ENCODE peak calls at places on chromosomes 7 and 10, in nine cellular contexts. G is astrocyte, P is DND-41, J is nephron progenitor cell, B is right lobe of liver, K is GM13977, N is BJ, T is cardiac muscle cell, L is body of pancreas. H is an unnamed sample.

GRCh38 chr7:6637544-6638229 is 569 bp downstream of the ZNF316 start:
- DNase-seq in K (peak; percentile 96), L (peak; percentile 18), G (peak; percentile 6), P (peak; percentile 72), T (peak; percentile 24), N (no peak), J (peak; percentile 66), B (no peak), H (peak; percentile 95)

GRCh38 chr7:112357136-112357535 is 93.1 kb upstream of the IFRD1 start:
- DNase-seq in K (no peak), G (no peak), J (no peak), L (no peak), N (no peak), T (no peak), B (no peak), P (no peak), H (no peak)

GRCh38 chr7:26910221-26910620 is 45.8 kb upstream of the SKAP2 start:
- DNase-seq in J (no peak), N (peak; percentile 39), L (peak; percentile 33), G (peak; percentile 9), P (no peak), B (no peak), T (peak; percentile 12), K (no peak), H (no peak)

GRCh38 chr10:79245539-79246208 is 101.6 kb upstream of the PPIF start:
- DNase-seq in K (no peak), L (no peak), T (no peak), P (no peak), B (no peak), G (no peak), N (no peak), J (no peak), H (no peak)

GRCh38 chr10:34584164-34584563 is 230.9 kb downstream of the PARD3 start:
- DNase-seq in N (peak; percentile 81), L (peak; percentile 7), B (no peak), K (no peak), T (peak; percentile 93), P (no peak), G (peak; percentile 86), J (no peak), H (no peak)

GRCh38 chr7:129184979-129185670 is 3.3 kb upstream of the SMO start:
- DNase-seq in J (no peak), L (no peak), B (no peak), K (no peak), N (no peak), T (no peak), P (no peak), G (no peak), H (no peak)

GRCh38 chr7:152668975-152669374 is 7.0 kb downstream of the XRCC2 start:
- DNase-seq in T (no peak), N (no peak), L (no peak), P (no peak), K (no peak), B (no peak), J (no peak), G (no peak), H (no peak)

GRCh38 chr10:127293640-127294039 is 97.2 kb upstream of the INSYN2A start:
- DNase-seq in G (no peak), K (no peak), N (no peak), P (peak; percentile 73), B (no peak), T (no peak), L (no peak), J (no peak), H (no peak)

GRCh38 chr7:98086231-98086855 is 20.3 kb upstream of the LMTK2 start:
- DNase-seq in T (no peak), J (no peak), P (no peak), G (no peak), B (peak; percentile 83), L (peak; percentile 33), K (no peak), N (no peak), H (no peak)

GRCh38 chr7:18420176-18420575 is 75.4 kb upstream of the HDAC9 start:
- DNase-seq in L (no peak), B (no peak), T (no peak), K (no peak), G (no peak), P (no peak), J (no peak), N (no peak), H (no peak)

GRCh38 chr7:140074780-140075179 is 12.0 kb upstream of the PARP12 start:
- DNase-seq in P (no peak), J (no peak), L (no peak), K (no peak), G (peak; percentile 46), N (no peak), B (no peak), T (peak; percentile 23), H (no peak)

GRCh38 chr10:110487411-110488123 is 10.1 kb upstream of the DUSP5 start:
- DNase-seq in K (no peak), B (no peak), P (no peak), T (no peak), N (no peak), G (no peak), L (no peak), J (peak; percentile 21), H (no peak)

GRCh38 chr10:79378647-79379511 is 31.6 kb downstream of the PPIF start:
- DNase-seq in B (no peak), P (no peak), T (no peak), J (no peak), N (no peak), G (no peak), L (no peak), K (no peak), H (no peak)

GRCh38 chr7:55366461-55367138 is 1.5 kb downstream of the LANCL2 start:
- DNase-seq in B (no peak), N (no peak), K (no peak), L (no peak), J (peak; percentile 21), P (peak; percentile 49), G (no peak), T (peak; percentile 18), H (no peak)

GRCh38 chr10:116669832-116670644 is 49.3 kb downstream of the PNLIPRP2 start:
- DNase-seq in L (no peak), K (no peak), G (no peak), T (peak; percentile 17), J (peak; percentile 68), P (no peak), N (no peak), B (no peak), H (no peak)

GRCh38 chr7:92837214-92837749 is 909 bp upstream of the CDK6 start:
- DNase-seq in K (no peak), N (no peak), J (no peak), L (no peak), T (peak; percentile 35), P (no peak), B (no peak), G (peak; percentile 29), H (no peak)

GRCh38 chr7:101915000-101915399 is 97.6 kb downstream of the CUX1 start:
- DNase-seq in N (no peak), L (no peak), T (no peak), P (no peak), B (peak; percentile 84), K (no peak), G (no peak), J (no peak), H (no peak)

GRCh38 chr7:80934286-80934685 is 15.4 kb upstream of the SEMA3C start:
- DNase-seq in N (no peak), L (no peak), K (no peak), B (no peak), J (no peak), G (peak; percentile 47), P (no peak), T (peak; percentile 46), H (no peak)

DNA sequence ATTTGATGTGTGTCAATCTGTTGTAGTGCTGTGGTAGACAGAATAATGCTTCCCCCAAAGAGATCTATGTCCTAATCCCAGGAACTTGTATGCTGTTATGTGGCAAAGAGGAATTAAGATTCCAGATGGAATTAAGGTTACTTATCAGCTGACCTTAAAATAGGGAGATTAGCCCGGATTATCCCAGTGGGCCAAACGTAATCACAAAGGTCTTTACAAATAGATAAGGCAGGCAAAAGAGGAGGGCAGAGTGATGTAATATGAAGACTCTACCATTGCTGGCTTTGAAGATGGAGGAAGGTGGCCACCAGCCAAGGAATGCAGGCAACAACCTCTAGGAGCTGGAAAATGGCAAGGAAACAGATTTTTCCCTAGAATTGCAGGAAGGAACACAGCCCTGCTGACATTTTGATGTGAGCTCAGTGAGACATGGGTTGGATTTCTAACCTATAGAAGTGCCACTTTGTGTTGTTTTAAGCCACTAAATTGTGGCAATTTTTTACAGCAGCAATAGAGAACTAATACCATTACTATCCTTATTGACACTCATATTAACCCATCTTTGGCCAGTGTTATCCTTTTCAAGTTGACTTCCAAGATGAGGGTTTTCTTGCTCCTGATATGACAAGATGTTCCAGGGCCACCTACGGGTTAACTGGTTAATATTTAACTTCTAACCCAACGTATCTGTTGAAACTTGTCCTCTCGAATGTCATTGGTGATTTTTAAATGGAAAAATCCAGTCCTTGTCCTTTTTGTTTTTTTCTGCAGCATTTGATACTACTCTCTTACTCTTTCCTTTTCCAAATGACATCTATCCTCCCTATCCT is 29.3 kb downstream of the CYCS start:
- DNase-seq in T (peak; percentile 55), L (no peak), P (no peak), N (no peak), J (no peak), B (no peak), K (no peak), G (no peak), H (no peak)
- TF ChIP-seq CTCF in T (no peak), L (no peak), P (no peak), N (no peak), J (no peak), B (no peak), K (no peak), G (no peak), H (no peak)

GRCh38 chr7:137169282-137169698 is 174.2 kb downstream of the PTN start:
- DNase-seq in T (peak; percentile 82), G (peak; percentile 71), J (peak; percentile 60), P (no peak), K (no peak), B (peak; percentile 69), N (peak; percentile 47), L (peak; percentile 46), H (peak; percentile 18)
- TF ChIP-seq CTCF in T (peak; percentile 82), G (peak; percentile 94), J (peak; percentile 74), P (peak; percentile 49), K (peak; percentile 23), B (peak; percentile 79), N (peak; percentile 78), L (peak; percentile 54), H (no peak)

DNA sequence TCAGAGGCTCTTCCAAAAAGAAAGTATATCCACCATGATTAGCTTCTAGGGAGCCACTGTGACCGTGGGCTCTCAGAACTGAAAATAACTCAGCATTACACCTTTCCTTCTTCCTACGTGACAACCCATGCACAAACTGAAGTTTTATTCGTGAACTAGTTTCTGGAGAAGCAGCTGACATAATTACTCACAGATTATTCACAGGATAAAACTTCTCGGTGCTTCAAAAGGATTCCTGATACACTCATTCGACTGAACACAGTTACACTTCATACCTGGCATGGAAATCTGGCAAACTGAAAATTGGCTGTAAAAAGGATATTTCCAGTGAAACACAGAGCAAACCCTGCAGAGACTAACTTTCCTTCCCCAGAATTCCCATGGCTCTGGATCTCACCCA is 139.2 kb upstream of the PTER start:
- DNase-seq in N (no peak), G (no peak), P (no peak), L (no peak), J (no peak), B (no peak), T (no peak), K (no peak), H (no peak)
- TF ChIP-seq CTCF in N (no peak), G (no peak), P (no peak), L (no peak), J (no peak), B (no peak), T (no peak), K (no peak), H (no peak)

GRCh38 chr7:151506901-151507382 is 12.8 kb downstream of the RHEB start:
- DNase-seq in K (no peak), N (no peak), L (no peak), G (no peak), T (no peak), P (no peak), J (no peak), B (no peak), H (no peak)
- TF ChIP-seq CTCF in K (no peak), N (no peak), L (no peak), G (peak; percentile 17), T (no peak), P (peak; percentile 25), J (no peak), B (no peak), H (no peak)

H was measured in GM13976.